ENCODE peak calls at places on chromosomes 16 and 17, in five cellular contexts. G, D, F, Z and E are unnamed samples. For H3K9me3, the result is how much of the 10 kb centered on the place peaks cover.

GRCh38 chr17:43332211-43332610 is 66.6 kb upstream of the ARL4D start:
- DNase-seq in G (no peak), D (no peak), F (no peak), Z (no peak), E (no peak)

GRCh38 chr17:40561294-40561870 is 3.9 kb downstream of the CCR7 start:
- DNase-seq in G (no peak), D (no peak), F (no peak), Z (peak), E (no peak)

GRCh38 chr16:62940573-62940972 is 904.3 kb upstream of the CDH8 start:
- DNase-seq in G (no peak), D (no peak), F (no peak), Z (no peak), E (no peak)

GRCh38 chr16:6016530-6017184 is 919.1 kb upstream of the EEF2KMT start:
- DNase-seq in G (peak), D (no peak), F (peak), Z (no peak), E (no peak)

GRCh38 chr16:59042296-59042695 is 308.2 kb upstream of the GOT2 start:
- DNase-seq in G (no peak), D (no peak), F (no peak), Z (no peak), E (no peak)

GRCh38 chr17:43142153-43142552 is 17.0 kb upstream of the BRCA1 start:
- DNase-seq in G (no peak), D (no peak), F (no peak), Z (no peak), E (no peak)

GRCh38 chr17:69574257-69575197 is 160.0 kb downstream of the MAP2K6 start:
- DNase-seq in G (peak), D (no peak), F (no peak), Z (no peak), E (peak)

GRCh38 chr17:2025220-2025621 is at the start of gene RTN4RL1:
- DNase-seq in G (peak), D (peak), F (peak), Z (peak), E (peak)

GRCh38 chr16:1458336-1458976 is 14.1 kb upstream of the CCDC154 start:
- DNase-seq in G (no peak), D (no peak), F (no peak), Z (no peak), E (no peak)

GRCh38 chr17:81703747-81704654 is 834 bp downstream of the MRPL12 start:
- DNase-seq in G (peak), D (no peak), F (peak), Z (no peak), E (no peak)

GRCh38 chr17:66724581-66725341 is 110.2 kb upstream of the CACNG5 start:
- DNase-seq in G (peak), D (no peak), F (no peak), Z (no peak), E (peak)

GRCh38 chr17:45160505-45161287 is 979 bp upstream of the HEXIM2 start:
- DNase-seq in G (peak), D (peak), F (peak), Z (peak), E (peak)

GRCh38 chr17:57247261-57247660 is 9.1 kb upstream of the MSI2 start:
- DNase-seq in G (no peak), D (no peak), F (no peak), Z (no peak), E (no peak)

GRCh38 chr16:35492225-35492624 is 2032.8 kb downstream of the TP53TG3F start:
- DNase-seq in G (no peak), D (no peak), F (no peak), Z (no peak), E (no peak)
- H3K9me3 ChIP-seq in G (under half), D (under half), F (under half), Z (under half), E (under half)

GRCh38 chr16:9351841-9352434 is 260.5 kb downstream of the HAPSTR1 start:
- DNase-seq in G (no peak), D (no peak), F (no peak), Z (no peak), E (no peak)
- H3K9me3 ChIP-seq in G (under half), D (under half), F (under half), Z (under half), E (under half)

GRCh38 chr16:31754998-31755615 is 118.5 kb upstream of the ZNF267 start:
- DNase-seq in G (no peak), D (no peak), F (no peak), Z (no peak), E (no peak)
- H3K9me3 ChIP-seq in G (half or more), D (under half), F (half or more), Z (half or more), E (under half)

GRCh38 chr17:52064791-52065211 is 93.7 kb downstream of the CA10 start:
- DNase-seq in G (no peak), D (no peak), F (no peak), Z (no peak), E (no peak)
- H3K9me3 ChIP-seq in G (under half), D (under half), F (under half), Z (under half), E (under half)